ENCODE peak calls at places on chromosomes 12 and 14, in eight cellular contexts. O is fibroblast of the conjunctiva; C is NCI-H1092 treated with DMSO at 0.1 percent for 48 hours; G is body of pancreas; D is CD8-positive, alpha-beta memory T cell; R is left ventricle myocardium inferior; Q is NCI-H82; P is NCI-H1694. S is an unnamed sample.
A peak's percentile ranks its signal among the peaks of the same experiment; 100 is the strongest.

GRCh38 chr14:102545461-102546265 is 36.1 kb upstream of the ANKRD9 start:
- DNase-seq in O (peak; percentile 62), C (peak; percentile 4), G (no peak), D (no peak), R (no peak), Q (peak; percentile 87), P (peak; percentile 86), S (no peak)

GRCh38 chr12:2794261-2794735 is 472 bp upstream of the FKBP4 start:
- DNase-seq in O (no peak), C (peak; percentile 78), G (no peak), D (peak; percentile 9), R (no peak), Q (no peak), P (no peak), S (no peak)

GRCh38 chr12:109759076-109759420 is 45.4 kb downstream of the FAM222A start:
- DNase-seq in O (no peak), C (no peak), G (no peak), D (no peak), R (peak; percentile 9), Q (no peak), P (no peak), S (no peak)

GRCh38 chr14:26872510-26872909 is 274.7 kb upstream of the NOVA1 start:
- DNase-seq in O (no peak), C (no peak), G (peak; percentile 87), D (no peak), R (no peak), Q (peak; percentile 40), P (no peak), S (peak; percentile 29)

GRCh38 chr14:68945585-68946289 is 33.4 kb downstream of the ACTN1 start:
- DNase-seq in O (no peak), C (no peak), G (no peak), D (no peak), R (peak; percentile 12), Q (no peak), P (no peak), S (no peak)

GRCh38 chr12:66107451-66107915 is 23.1 kb downstream of the LLPH start:
- DNase-seq in O (peak; percentile 91), C (peak; percentile 61), G (peak; percentile 82), D (peak; percentile 61), R (no peak), Q (peak; percentile 95), P (peak; percentile 93), S (peak; percentile 92)

GRCh38 chr12:122896662-122897061 is 738 bp upstream of the VPS37B start:
- DNase-seq in O (no peak), C (no peak), G (no peak), D (no peak), R (no peak), Q (no peak), P (no peak), S (no peak)

GRCh38 chr12:13229504-13229903 is 33.0 kb downstream of the EMP1 start:
- DNase-seq in O (no peak), C (no peak), G (no peak), D (no peak), R (no peak), Q (peak; percentile 30), P (no peak), S (no peak)

GRCh38 chr12:26290560-26290959 is 95.2 kb downstream of the SSPN start:
- DNase-seq in O (no peak), C (no peak), G (no peak), D (no peak), R (no peak), Q (peak; percentile 10), P (no peak), S (no peak)

GRCh38 chr12:83665755-83666154 is 979.0 kb downstream of the TMTC2 start:
- DNase-seq in O (no peak), C (no peak), G (no peak), D (no peak), R (no peak), Q (peak; percentile 73), P (no peak), S (no peak)

GRCh38 chr14:60247994-60248696 is 876 bp upstream of the PPM1A start:
- DNase-seq in O (peak; percentile 91), C (peak; percentile 97), G (peak; percentile 97), D (peak; percentile 83), R (peak; percentile 90), Q (peak; percentile 92), P (peak; percentile 96), S (peak; percentile 78)

GRCh38 chr12:79886917-79887519 is 47.9 kb downstream of the PPP1R12A start:
- DNase-seq in O (peak; percentile 44), C (peak; percentile 39), G (no peak), D (peak; percentile 26), R (no peak), Q (peak; percentile 73), P (peak; percentile 20), S (peak; percentile 43)

GRCh38 chr14:61609143-61609851 is 86.0 kb upstream of the HIF1A start:
- DNase-seq in O (no peak), C (peak; percentile 94), G (no peak), D (no peak), R (no peak), Q (no peak), P (peak; percentile 42), S (no peak)

GRCh38 chr12:103799504-103800251 is 41.4 kb downstream of the NT5DC3 start:
- DNase-seq in O (no peak), C (peak; percentile 75), G (peak; percentile 48), D (no peak), R (no peak), Q (no peak), P (no peak), S (peak; percentile 81)

GRCh38 chr14:51568366-51568765 is 83.3 kb upstream of the FRMD6 start:
- DNase-seq in O (no peak), C (no peak), G (no peak), D (no peak), R (no peak), Q (no peak), P (no peak), S (no peak)

GRCh38 chr12:46386360-46386867 is 13.8 kb upstream of the SLC38A2 start:
- DNase-seq in O (peak; percentile 96), C (no peak), G (no peak), D (no peak), R (no peak), Q (no peak), P (no peak), S (peak; percentile 93)

GRCh38 chr12:57152408-57153038 is 5.1 kb upstream of the LRP1-AS start:
- DNase-seq in O (no peak), C (no peak), G (no peak), D (no peak), R (no peak), Q (no peak), P (no peak), S (peak; percentile 63)

GRCh38 chr14:89294060-89294459 is 123.0 kb downstream of the FOXN3 start:
- DNase-seq in O (no peak), C (peak; percentile 35), G (peak; percentile 68), D (no peak), R (peak; percentile 63), Q (no peak), P (no peak), S (no peak)

GRCh38 chr12:53079226-53080117 is at the start of gene SPRYD3:
- DNase-seq in O (peak; percentile 94), C (peak; percentile 93), G (peak; percentile 98), D (peak; percentile 95), R (peak; percentile 98), Q (peak; percentile 99), P (peak; percentile 87), S (peak; percentile 85)

GRCh38 chr14:67725171-67725570 is 23.5 kb downstream of the RDH12 start:
- DNase-seq in O (no peak), C (no peak), G (no peak), D (no peak), R (no peak), Q (no peak), P (no peak), S (no peak)

GRCh38 chr12:71426648-71427047 is 12.9 kb upstream of the LGR5 start:
- DNase-seq in O (no peak), C (no peak), G (no peak), D (no peak), R (no peak), Q (no peak), P (no peak), S (no peak)

GRCh38 chr12:107369679-107370078 is 276.3 kb upstream of the CRY1 start:
- DNase-seq in O (no peak), C (no peak), G (no peak), D (peak; percentile 38), R (no peak), Q (no peak), P (no peak), S (no peak)

GRCh38 chr12:123772074-123772473 is 10.0 kb downstream of the DNAH10 start:
- DNase-seq in O (no peak), C (no peak), G (no peak), D (no peak), R (no peak), Q (no peak), P (no peak), S (no peak)

GRCh38 chr12:131990066-131990979 is 40.6 kb downstream of the EP400 start:
- DNase-seq in O (no peak), C (peak; percentile 49), G (no peak), D (no peak), R (no peak), Q (no peak), P (peak; percentile 13), S (peak; percentile 63)

GRCh38 chr12:63420206-63420644 is 248.1 kb downstream of the DPY19L2 start:
- DNase-seq in O (peak; percentile 50), C (peak; percentile 36), G (peak; percentile 30), D (no peak), R (peak; percentile 15), Q (peak; percentile 83), P (peak; percentile 10), S (peak; percentile 50)

GRCh38 chr12:74599932-74600331 is 62.3 kb downstream of the ATXN7L3B start:
- DNase-seq in O (no peak), C (no peak), G (no peak), D (no peak), R (no peak), Q (no peak), P (no peak), S (no peak)

GRCh38 chr12:1939745-1940607 is 21.5 kb upstream of the CACNA2D4 start:
- DNase-seq in O (peak; percentile 73), C (peak; percentile 74), G (peak; percentile 89), D (peak; percentile 75), R (peak; percentile 86), Q (peak; percentile 85), P (peak; percentile 90), S (peak; percentile 76)

S was measured in astrocyte of the cerebellum.